ENCODE peak calls at places on chromosome 17, in five cellular contexts. O is lung; Q is tibial nerve; H is fibroblast of lung; W is CD8-positive, alpha-beta T cell. L is an unnamed sample.

GRCh38 chr17:17837966-17838962 is 1.5 kb upstream of the SREBF1 start:
- DNase-seq in O (peak; percentile 75), Q (peak; percentile 59), H (peak; percentile 49), W (no peak), L (peak; percentile 77)

GRCh38 chr17:4986951-4987766 is at the start of gene CAMTA2:
- DNase-seq in O (peak; percentile 92), Q (peak; percentile 89), H (peak; percentile 61), W (peak; percentile 91), L (peak; percentile 88)

GRCh38 chr17:78892062-78892456 is 10.9 kb downstream of the CEP295NL start:
- DNase-seq in O (no peak), Q (no peak), H (no peak), W (no peak), L (no peak)

GRCh38 chr17:74237321-74237720 is 23.9 kb downstream of the TTYH2 start:
- DNase-seq in O (no peak), Q (no peak), H (no peak), W (no peak), L (no peak)

GRCh38 chr17:67514998-67515397 is 137.9 kb downstream of the PITPNC1 start:
- DNase-seq in O (no peak), Q (no peak), H (no peak), W (no peak), L (no peak)

GRCh38 chr17:49471089-49471683 is 23.9 kb upstream of the NGFR start:
- DNase-seq in O (no peak), Q (peak; percentile 27), H (no peak), W (no peak), L (no peak)

GRCh38 chr17:45719335-45720071 is 64.6 kb upstream of the CRHR1 start:
- DNase-seq in O (no peak), Q (no peak), H (peak; percentile 89), W (no peak), L (peak; percentile 81)

GRCh38 chr17:21375757-21376584 is at the start of gene KCNJ12:
- DNase-seq in O (no peak), Q (no peak), H (peak; percentile 26), W (no peak), L (no peak)

GRCh38 chr17:73393381-73393780 is 81.6 kb upstream of the CDC42EP4 start:
- DNase-seq in O (no peak), Q (no peak), H (no peak), W (no peak), L (no peak)

GRCh38 chr17:9465216-9465921 is 110.3 kb downstream of the STX8 start:
- DNase-seq in O (no peak), Q (no peak), H (peak; percentile 84), W (no peak), L (peak; percentile 18)

GRCh38 chr17:53543363-53543927 is 279.3 kb upstream of the KIF2B start:
- DNase-seq in O (no peak), Q (no peak), H (no peak), W (no peak), L (no peak)

GRCh38 chr17:34384822-34385605 is 22.0 kb upstream of the CCL1 start:
- DNase-seq in O (no peak), Q (no peak), H (no peak), W (no peak), L (peak; percentile 15)

GRCh38 chr17:74739227-74739831 is 2.3 kb downstream of the RAB37 start:
- DNase-seq in O (no peak), Q (no peak), H (no peak), W (no peak), L (no peak)

GRCh38 chr17:307295-307691 is 45.3 kb downstream of the RPH3AL start:
- DNase-seq in O (no peak), Q (no peak), H (no peak), W (no peak), L (no peak)

GRCh38 chr17:8060274-8060673 is 21.4 kb downstream of the ALOX15B start:
- DNase-seq in O (peak; percentile 64), Q (no peak), H (peak; percentile 47), W (peak; percentile 68), L (peak; percentile 80)

GRCh38 chr17:45394913-45395568 is 37.6 kb downstream of the ARHGAP27 start:
- DNase-seq in O (peak; percentile 57), Q (peak; percentile 20), H (peak; percentile 84), W (peak; percentile 65), L (no peak)

GRCh38 chr17:72392056-72393010 is 271.5 kb downstream of the SOX9 start:
- DNase-seq in O (no peak), Q (no peak), H (peak; percentile 82), W (no peak), L (no peak)

GRCh38 chr17:48236681-48237134 is 129.1 kb downstream of the SNX11 start:
- DNase-seq in O (no peak), Q (no peak), H (peak; percentile 96), W (no peak), L (no peak)

GRCh38 chr17:66654764-66655163 is 180.2 kb upstream of the CACNG5 start:
- DNase-seq in O (no peak), Q (no peak), H (no peak), W (no peak), L (peak; percentile 41)

GRCh38 chr17:49315974-49316570 is 46.0 kb downstream of the ZNF652 start:
- DNase-seq in O (no peak), Q (no peak), H (peak; percentile 23), W (no peak), L (no peak)

GRCh38 chr17:49775546-49776260 is 11.8 kb upstream of the FAM117A start:
- DNase-seq in O (no peak), Q (no peak), H (peak; percentile 47), W (no peak), L (no peak)

GRCh38 chr17:4444782-4445473 is 11.2 kb downstream of the SPNS3 start:
- DNase-seq in O (peak; percentile 72), Q (peak; percentile 16), H (peak; percentile 15), W (no peak), L (no peak)

GRCh38 chr17:44006581-44007345 is 2.3 kb downstream of the NAGS start:
- DNase-seq in O (peak; percentile 100), Q (peak; percentile 92), H (peak; percentile 92), W (peak; percentile 97), L (peak; percentile 99)

GRCh38 chr17:2374549-2375285 is 26.1 kb downstream of the MNT start:
- DNase-seq in O (no peak), Q (no peak), H (no peak), W (no peak), L (no peak)

GRCh38 chr17:49994085-49995054 is 654 bp downstream of the DLX3 start:
- DNase-seq in O (no peak), Q (no peak), H (no peak), W (peak; percentile 52), L (peak; percentile 86)

GRCh38 chr17:16298140-16298662 is 55.1 kb downstream of the CENPV start:
- DNase-seq in O (no peak), Q (no peak), H (no peak), W (no peak), L (no peak)

GRCh38 chr17:63246344-63246743 is 199.8 kb downstream of the CYB561 start:
- DNase-seq in O (no peak), Q (no peak), H (peak; percentile 28), W (no peak), L (no peak)
- H3K4me3 ChIP-seq in O (no peak overlapping the region), Q (no peak overlapping the region), H (no peak overlapping the region), W (no peak overlapping the region), L (no peak overlapping the region)

GRCh38 chr17:39638317-39638716 is 1.4 kb downstream of the STARD3 start:
- DNase-seq in O (no peak), Q (no peak), H (no peak), W (no peak), L (no peak)
- H3K4me3 ChIP-seq in O (no peak overlapping the region), Q (peak overlapping the region; percentile 63), H (peak overlapping the region; percentile 84), W (peak overlapping the region; percentile 85), L (no peak overlapping the region)

GRCh38 chr17:6361733-6362132 is 73.2 kb downstream of the AIPL1 start:
- DNase-seq in O (no peak), Q (no peak), H (no peak), W (no peak), L (no peak)

GRCh38 chr17:6353161-6353560 is 81.8 kb downstream of the AIPL1 start:
- DNase-seq in O (no peak), Q (no peak), H (no peak), W (no peak), L (peak; percentile 58)

GRCh38 chr17:6355196-6355595 is 79.7 kb downstream of the AIPL1 start:
- DNase-seq in O (no peak), Q (no peak), H (no peak), W (no peak), L (peak; percentile 58)

DNA sequence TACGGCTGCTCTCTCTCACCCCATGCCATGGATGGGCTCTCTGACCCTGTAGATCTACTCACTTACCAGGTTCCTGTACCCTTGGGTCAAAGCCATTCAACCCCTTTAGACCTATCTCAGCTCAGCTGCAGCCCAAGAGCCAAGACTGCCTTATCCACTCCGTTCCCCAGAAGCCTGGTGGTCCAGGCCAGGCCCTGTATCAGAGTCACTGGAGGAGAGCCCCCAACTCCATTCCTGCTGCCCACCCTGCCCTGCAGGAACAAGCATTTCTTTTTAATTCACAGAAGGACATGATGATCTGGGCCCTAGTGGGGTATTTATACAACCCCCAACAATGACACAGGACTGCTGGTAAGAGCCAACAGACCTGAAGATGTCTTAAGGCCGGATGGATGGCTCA is 76.8 kb downstream of the AIPL1 start:
- DNase-seq in O (no peak), Q (no peak), H (no peak), W (no peak), L (no peak)
- H3K4me3 ChIP-seq in O (no peak overlapping the region), Q (no peak overlapping the region), H (no peak overlapping the region), W (no peak overlapping the region), L (no peak overlapping the region)

GRCh38 chr17:36726199-36726598 is 124.8 kb downstream of the MRM1 start:
- DNase-seq in O (no peak), Q (no peak), H (no peak), W (no peak), L (no peak)

GRCh38 chr17:36731091-36731490 is 129.7 kb downstream of the MRM1 start:
- DNase-seq in O (no peak), Q (no peak), H (no peak), W (no peak), L (peak; percentile 30)

GRCh38 chr17:36728030-36728991 is 126.9 kb downstream of the MRM1 start:
- DNase-seq in O (no peak), Q (no peak), H (no peak), W (no peak), L (no peak)

GRCh38 chr17:36730095-36730808 is 128.9 kb downstream of the MRM1 start:
- DNase-seq in O (no peak), Q (no peak), H (no peak), W (no peak), L (no peak)

DNA sequence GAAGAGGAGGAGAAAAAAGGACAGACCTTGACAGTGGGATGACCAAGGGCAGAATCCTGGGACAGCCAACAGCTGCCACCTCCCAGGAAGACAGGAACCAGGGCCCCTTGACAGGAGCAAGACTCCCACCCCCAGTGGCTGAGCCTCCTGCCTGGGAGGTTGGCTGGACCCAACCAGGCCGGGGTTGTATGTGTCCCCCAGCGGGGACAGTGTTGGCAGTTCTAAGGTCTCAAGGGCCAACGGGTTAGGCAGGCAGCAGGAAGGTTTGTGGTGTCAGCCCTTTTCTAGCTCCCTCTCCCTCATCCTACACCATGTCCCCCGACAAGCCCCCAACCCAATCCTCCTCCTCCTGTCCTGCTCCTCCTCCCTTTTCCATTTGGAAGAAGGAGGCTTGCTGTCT is 126.2 kb downstream of the MRM1 start:
- DNase-seq in O (no peak), Q (no peak), H (no peak), W (no peak), L (no peak)
- H3K4me3 ChIP-seq in O (no peak overlapping the region), Q (no peak overlapping the region), H (no peak overlapping the region), W (no peak overlapping the region), L (no peak overlapping the region)

L was measured in lower leg skin.